ENCODE peak calls at places on chromosomes 11 and 22, in nine cellular contexts. J is fibroblast of pulmonary artery; P is stimulated activated CD8-positive, alpha-beta memory T cell treated with anti-CD3 and anti-CD28 coated beads, Interleukin-7, amount 100 ng/mL, for 4 hours; O is activated CD4-positive, alpha-beta T cell treated with anti-CD3 and anti-CD28 coated beads for 48 hours; A is NCI-H1417; K is ACHN; L is KG1; H is NB4; Y is astrocyte of the cerebellum. V is an unnamed sample.

GRCh38 chr11:62508336-62509058 is 38.1 kb downstream of the AHNAK start:
- DNase-seq in H (peak), L (no peak), O (peak), P (no peak), K (peak), Y (peak), A (peak), J (peak), V (no peak)

GRCh38 chr11:73530109-73530508 is 67.8 kb downstream of the FAM168A start:
- DNase-seq in Y (no peak), P (no peak), H (no peak), O (no peak), J (no peak), L (no peak), K (peak), A (no peak), V (no peak)

GRCh38 chr11:115974703-115975102 is 470.5 kb upstream of the CADM1 start:
- DNase-seq in O (no peak), K (no peak), P (no peak), L (no peak), A (peak), H (no peak), Y (no peak), J (no peak), V (no peak)

GRCh38 chr11:2583605-2583958 is 116.2 kb downstream of the KCNQ1OT1 start:
- DNase-seq in H (no peak), A (no peak), L (no peak), K (no peak), P (no peak), J (no peak), Y (no peak), O (no peak), V (no peak)

GRCh38 chr11:135074397-135074998 is 662.5 kb upstream of the B3GAT1 start:
- DNase-seq in Y (no peak), J (no peak), A (peak), K (peak), O (no peak), L (no peak), H (peak), P (no peak), V (no peak)

GRCh38 chr11:69958308-69958707 is 119.8 kb upstream of the ANO1 start:
- DNase-seq in J (peak), Y (peak), O (no peak), A (no peak), L (no peak), P (no peak), K (no peak), H (no peak), V (no peak)

GRCh38 chr11:111047376-111047775 is 198.1 kb upstream of the POU2AF2 start:
- DNase-seq in P (no peak), L (no peak), J (no peak), H (no peak), K (no peak), O (no peak), Y (no peak), A (no peak), V (no peak)

GRCh38 chr11:124115782-124116616 is 749 bp downstream of the VWA5A start:
- DNase-seq in J (no peak), H (no peak), A (peak), K (no peak), L (no peak), P (no peak), O (no peak), Y (no peak), V (no peak)

GRCh38 chr11:114159320-114159719 is 99.8 kb downstream of the ZBTB16 start:
- DNase-seq in H (no peak), L (no peak), A (peak), Y (no peak), P (no peak), K (no peak), O (no peak), J (no peak), V (no peak)

GRCh38 chr22:35517207-35517606 is 23.4 kb upstream of the RASD2 start:
- DNase-seq in K (no peak), H (peak), L (no peak), P (no peak), A (no peak), Y (no peak), J (no peak), O (no peak), V (no peak)

GRCh38 chr11:5620606-5621521 is 3.9 kb upstream of the TRIM34 start:
- DNase-seq in O (no peak), L (no peak), H (no peak), A (peak), K (no peak), P (no peak), Y (peak), J (peak), V (no peak)

GRCh38 chr22:37225481-37225880 is 13.2 kb upstream of the SSTR3 start:
- DNase-seq in K (peak), O (no peak), J (no peak), P (no peak), A (no peak), Y (no peak), L (no peak), H (peak), V (no peak)

GRCh38 chr11:12123177-12123576 is 12.8 kb downstream of the MICAL2 start:
- DNase-seq in A (no peak), O (no peak), J (peak), K (no peak), Y (no peak), P (no peak), H (no peak), L (no peak), V (no peak)

V was measured in GF-D8.